ENCODE peak calls at places on chromosomes 13 and 19, in seven cellular contexts. One of them, this sample, is unnamed.

GRCh38 chr19:17078038-17078919 is 2.7 kb downstream of the MYO9B start:
- DNase-seq in Panc1: no peak
- DNase-seq in choroid plexus epithelial cell: peak; percentile 17
- DNase-seq in right lobe of liver: peak; percentile 75
- DNase-seq in endodermal cell: no peak
- DNase-seq in left lung: peak; percentile 82
- DNase-seq in WERI-Rb-1: peak; percentile 44
- DNase-seq in this sample: no peak

GRCh38 chr19:18423258-18424020 is 4.2 kb downstream of the SSBP4 start:
- DNase-seq in Panc1: no peak
- DNase-seq in choroid plexus epithelial cell: no peak
- DNase-seq in right lobe of liver: no peak
- DNase-seq in endodermal cell: no peak
- DNase-seq in left lung: peak; percentile 52
- DNase-seq in WERI-Rb-1: no peak
- DNase-seq in this sample: no peak

GRCh38 chr13:45409993-45410392 is 8.2 kb downstream of the SLC25A30 start:
- DNase-seq in Panc1: no peak
- DNase-seq in choroid plexus epithelial cell: no peak
- DNase-seq in right lobe of liver: no peak
- DNase-seq in endodermal cell: no peak
- DNase-seq in left lung: no peak
- DNase-seq in WERI-Rb-1: no peak
- DNase-seq in this sample: no peak

GRCh38 chr13:33312150-33312908 is 26.8 kb upstream of the STARD13 start:
- DNase-seq in Panc1: peak; percentile 10
- DNase-seq in choroid plexus epithelial cell: peak; percentile 71
- DNase-seq in right lobe of liver: no peak
- DNase-seq in endodermal cell: no peak
- DNase-seq in left lung: no peak
- DNase-seq in WERI-Rb-1: no peak
- DNase-seq in this sample: no peak

GRCh38 chr13:87234981-87235380 is 436.2 kb upstream of the SLITRK5 start:
- DNase-seq in Panc1: no peak
- DNase-seq in choroid plexus epithelial cell: peak; percentile 96
- DNase-seq in right lobe of liver: no peak
- DNase-seq in endodermal cell: no peak
- DNase-seq in left lung: no peak
- DNase-seq in WERI-Rb-1: no peak
- DNase-seq in this sample: no peak

GRCh38 chr13:39462456-39462855 is 140.5 kb downstream of the LHFPL6 start:
- DNase-seq in Panc1: no peak
- DNase-seq in choroid plexus epithelial cell: peak; percentile 61
- DNase-seq in right lobe of liver: no peak
- DNase-seq in endodermal cell: no peak
- DNase-seq in left lung: no peak
- DNase-seq in WERI-Rb-1: no peak
- DNase-seq in this sample: no peak

GRCh38 chr19:38731654-38732301 is 12.5 kb downstream of the CAPN12 start:
- DNase-seq in Panc1: no peak
- DNase-seq in choroid plexus epithelial cell: no peak
- DNase-seq in right lobe of liver: peak; percentile 72
- DNase-seq in endodermal cell: peak; percentile 49
- DNase-seq in left lung: peak; percentile 81
- DNase-seq in WERI-Rb-1: no peak
- DNase-seq in this sample: peak; percentile 13

GRCh38 chr13:74203576-74203975 is 69.4 kb upstream of the KLF12 start:
- DNase-seq in Panc1: no peak
- DNase-seq in choroid plexus epithelial cell: peak; percentile 34
- DNase-seq in right lobe of liver: no peak
- DNase-seq in endodermal cell: no peak
- DNase-seq in left lung: no peak
- DNase-seq in WERI-Rb-1: no peak
- DNase-seq in this sample: no peak

GRCh38 chr19:8680676-8681344 is 17.8 kb downstream of the ACTL9 start:
- DNase-seq in Panc1: no peak
- DNase-seq in choroid plexus epithelial cell: no peak
- DNase-seq in right lobe of liver: no peak
- DNase-seq in endodermal cell: no peak
- DNase-seq in left lung: no peak
- DNase-seq in WERI-Rb-1: no peak
- DNase-seq in this sample: no peak

GRCh38 chr19:13764101-13764807 is at the start of gene MRI1:
- DNase-seq in Panc1: no peak
- DNase-seq in choroid plexus epithelial cell: peak; percentile 70
- DNase-seq in right lobe of liver: peak; percentile 87
- DNase-seq in endodermal cell: peak; percentile 83
- DNase-seq in left lung: peak; percentile 92
- DNase-seq in WERI-Rb-1: peak; percentile 71
- DNase-seq in this sample: peak; percentile 81

GRCh38 chr19:4922530-4923378 is 13.5 kb downstream of the UHRF1 start:
- DNase-seq in Panc1: no peak
- DNase-seq in choroid plexus epithelial cell: peak; percentile 52
- DNase-seq in right lobe of liver: no peak
- DNase-seq in endodermal cell: no peak
- DNase-seq in left lung: no peak
- DNase-seq in WERI-Rb-1: peak; percentile 86
- DNase-seq in this sample: peak; percentile 77

GRCh38 chr13:74335370-74335769 is 201.2 kb upstream of the KLF12 start:
- DNase-seq in Panc1: no peak
- DNase-seq in choroid plexus epithelial cell: no peak
- DNase-seq in right lobe of liver: no peak
- DNase-seq in endodermal cell: no peak
- DNase-seq in left lung: no peak
- DNase-seq in WERI-Rb-1: no peak
- DNase-seq in this sample: no peak

GRCh38 chr19:5137571-5138124 is 168.7 kb downstream of the KDM4B start:
- DNase-seq in Panc1: no peak
- DNase-seq in choroid plexus epithelial cell: no peak
- DNase-seq in right lobe of liver: no peak
- DNase-seq in endodermal cell: peak; percentile 95
- DNase-seq in left lung: peak; percentile 65
- DNase-seq in WERI-Rb-1: peak; percentile 72
- DNase-seq in this sample: peak; percentile 61

GRCh38 chr19:23787106-23787505 is 28.4 kb upstream of the ZNF681 start:
- DNase-seq in Panc1: no peak
- DNase-seq in choroid plexus epithelial cell: peak; percentile 71
- DNase-seq in right lobe of liver: no peak
- DNase-seq in endodermal cell: no peak
- DNase-seq in left lung: no peak
- DNase-seq in WERI-Rb-1: no peak
- DNase-seq in this sample: no peak

GRCh38 chr13:111621164-111621563 is 300.7 kb downstream of the TEX29 start:
- DNase-seq in Panc1: no peak
- DNase-seq in choroid plexus epithelial cell: no peak
- DNase-seq in right lobe of liver: no peak
- DNase-seq in endodermal cell: no peak
- DNase-seq in left lung: no peak
- DNase-seq in WERI-Rb-1: no peak
- DNase-seq in this sample: no peak

GRCh38 chr19:50331187-50332013 is 2.2 kb upstream of the KCNC3 start:
- DNase-seq in Panc1: no peak
- DNase-seq in choroid plexus epithelial cell: no peak
- DNase-seq in right lobe of liver: no peak
- DNase-seq in endodermal cell: peak; percentile 86
- DNase-seq in left lung: no peak
- DNase-seq in WERI-Rb-1: no peak
- DNase-seq in this sample: no peak

GRCh38 chr13:50198508-50198907 is 183.3 kb downstream of the KCNRG start:
- DNase-seq in Panc1: no peak
- DNase-seq in choroid plexus epithelial cell: peak; percentile 76
- DNase-seq in right lobe of liver: no peak
- DNase-seq in endodermal cell: no peak
- DNase-seq in left lung: no peak
- DNase-seq in WERI-Rb-1: no peak
- DNase-seq in this sample: no peak

GRCh38 chr19:32921624-32922023 is 50.1 kb downstream of the CEP89 start:
- DNase-seq in Panc1: no peak
- DNase-seq in choroid plexus epithelial cell: no peak
- DNase-seq in right lobe of liver: no peak
- DNase-seq in endodermal cell: no peak
- DNase-seq in left lung: no peak
- DNase-seq in WERI-Rb-1: no peak
- DNase-seq in this sample: no peak

GRCh38 chr19:32919365-32919764 is 49.8 kb upstream of the SLC7A9 start:
- DNase-seq in Panc1: no peak
- DNase-seq in choroid plexus epithelial cell: no peak
- DNase-seq in right lobe of liver: no peak
- DNase-seq in endodermal cell: no peak
- DNase-seq in left lung: no peak
- DNase-seq in WERI-Rb-1: no peak
- DNase-seq in this sample: no peak

GRCh38 chr19:32928806-32929205 is 43.0 kb downstream of the CEP89 start:
- DNase-seq in Panc1: peak; percentile 47
- DNase-seq in choroid plexus epithelial cell: peak; percentile 7
- DNase-seq in right lobe of liver: no peak
- DNase-seq in endodermal cell: no peak
- DNase-seq in left lung: no peak
- DNase-seq in WERI-Rb-1: no peak
- DNase-seq in this sample: no peak

GRCh38 chr19:32924200-32924599 is 47.6 kb downstream of the CEP89 start:
- DNase-seq in Panc1: no peak
- DNase-seq in choroid plexus epithelial cell: no peak
- DNase-seq in right lobe of liver: no peak
- DNase-seq in endodermal cell: no peak
- DNase-seq in left lung: no peak
- DNase-seq in WERI-Rb-1: no peak
- DNase-seq in this sample: no peak
- TF ChIP-seq CTCF in Panc1: no peak
- TF ChIP-seq CTCF in choroid plexus epithelial cell: no peak
- TF ChIP-seq CTCF in right lobe of liver: no peak
- TF ChIP-seq CTCF in endodermal cell: no peak
- TF ChIP-seq CTCF in left lung: no peak
- TF ChIP-seq CTCF in WERI-Rb-1: no peak
- TF ChIP-seq CTCF in this sample: no peak

GRCh38 chr19:10858204-10858828 is 10.1 kb downstream of the C19orf38 start:
- DNase-seq in Panc1: no peak
- DNase-seq in choroid plexus epithelial cell: peak; percentile 37
- DNase-seq in right lobe of liver: no peak
- DNase-seq in endodermal cell: peak; percentile 69
- DNase-seq in left lung: peak; percentile 33
- DNase-seq in WERI-Rb-1: no peak
- DNase-seq in this sample: peak; percentile 66

GRCh38 chr19:10863107-10863700 is 8.1 kb upstream of the CARM1 start:
- DNase-seq in Panc1: no peak
- DNase-seq in choroid plexus epithelial cell: peak; percentile 84
- DNase-seq in right lobe of liver: no peak
- DNase-seq in endodermal cell: peak; percentile 64
- DNase-seq in left lung: peak; percentile 25
- DNase-seq in WERI-Rb-1: no peak
- DNase-seq in this sample: peak; percentile 66

GRCh38 chr19:10864538-10864899 is 6.8 kb upstream of the CARM1 start:
- DNase-seq in Panc1: peak; percentile 62
- DNase-seq in choroid plexus epithelial cell: peak; percentile 82
- DNase-seq in right lobe of liver: peak; percentile 84
- DNase-seq in endodermal cell: peak; percentile 95
- DNase-seq in left lung: peak; percentile 94
- DNase-seq in WERI-Rb-1: peak; percentile 87
- DNase-seq in this sample: peak; percentile 88

GRCh38 chr19:10862561-10863106 is 8.7 kb upstream of the CARM1 start:
- DNase-seq in Panc1: no peak
- DNase-seq in choroid plexus epithelial cell: no peak
- DNase-seq in right lobe of liver: no peak
- DNase-seq in endodermal cell: no peak
- DNase-seq in left lung: no peak
- DNase-seq in WERI-Rb-1: no peak
- DNase-seq in this sample: no peak

GRCh38 chr19:10861118-10861651 is 10.2 kb upstream of the CARM1 start:
- DNase-seq in Panc1: no peak
- DNase-seq in choroid plexus epithelial cell: peak; percentile 56
- DNase-seq in right lobe of liver: no peak
- DNase-seq in endodermal cell: peak; percentile 88
- DNase-seq in left lung: peak; percentile 49
- DNase-seq in WERI-Rb-1: peak; percentile 61
- DNase-seq in this sample: no peak
- TF ChIP-seq CTCF in Panc1: peak; percentile 69
- TF ChIP-seq CTCF in choroid plexus epithelial cell: peak; percentile 70
- TF ChIP-seq CTCF in right lobe of liver: peak; percentile 22
- TF ChIP-seq CTCF in endodermal cell: peak; percentile 72
- TF ChIP-seq CTCF in left lung: peak; percentile 58
- TF ChIP-seq CTCF in WERI-Rb-1: peak; percentile 60
- TF ChIP-seq CTCF in this sample: peak; percentile 56

GRCh38 chr13:23889598-23890224 is 511 bp upstream of the MIPEP start:
- DNase-seq in Panc1: no peak
- DNase-seq in choroid plexus epithelial cell: no peak
- DNase-seq in right lobe of liver: no peak
- DNase-seq in endodermal cell: no peak
- DNase-seq in left lung: no peak
- DNase-seq in WERI-Rb-1: peak; percentile 74
- DNase-seq in this sample: no peak
- TF ChIP-seq CTCF in Panc1: peak; percentile 55
- TF ChIP-seq CTCF in choroid plexus epithelial cell: no peak
- TF ChIP-seq CTCF in right lobe of liver: no peak
- TF ChIP-seq CTCF in endodermal cell: peak; percentile 10
- TF ChIP-seq CTCF in left lung: no peak
- TF ChIP-seq CTCF in WERI-Rb-1: no peak
- TF ChIP-seq CTCF in this sample: no peak

GRCh38 chr19:42219812-42220750 is at the start of gene ZNF526:
- DNase-seq in Panc1: peak; percentile 86
- DNase-seq in choroid plexus epithelial cell: peak; percentile 98
- DNase-seq in right lobe of liver: peak; percentile 98
- DNase-seq in endodermal cell: peak; percentile 100
- DNase-seq in left lung: peak; percentile 99
- DNase-seq in WERI-Rb-1: peak; percentile 98
- DNase-seq in this sample: peak; percentile 98
- TF ChIP-seq CTCF in Panc1: no peak
- TF ChIP-seq CTCF in choroid plexus epithelial cell: no peak
- TF ChIP-seq CTCF in right lobe of liver: no peak
- TF ChIP-seq CTCF in endodermal cell: peak; percentile 14
- TF ChIP-seq CTCF in left lung: no peak
- TF ChIP-seq CTCF in WERI-Rb-1: no peak
- TF ChIP-seq CTCF in this sample: peak; percentile 10

This sample was measured in glutamatergic neuron.